ENCODE peak calls at places on chromosomes 7 and 10, in five cellular contexts. X is T follicular helper cell, G is NB4, Q is AG09309, S is mucosa of descending colon. C is an unnamed sample.
A peak's percentile ranks its signal among the peaks of the same experiment; 100 is the strongest.

GRCh38 chr10:90276894-90277447 is 575.6 kb downstream of the KIF20B start:
- DNase-seq in X (no peak), Q (no peak), G (no peak), S (no peak), C (no peak)

GRCh38 chr10:20004087-20004523 is 187.9 kb downstream of the PLXDC2 start:
- DNase-seq in S (no peak), X (no peak), G (peak; percentile 68), Q (no peak), C (peak; percentile 62)

GRCh38 chr7:2724453-2725177 is 36.6 kb downstream of the AMZ1 start:
- DNase-seq in X (no peak), Q (no peak), G (no peak), S (peak; percentile 43), C (peak; percentile 28)

GRCh38 chr7:149414745-149415390 is 46.0 kb downstream of the ZNF777 start:
- DNase-seq in G (no peak), S (peak; percentile 68), X (peak; percentile 26), Q (no peak), C (no peak)

GRCh38 chr10:98293550-98294269 is 25.7 kb upstream of the LOXL4 start:
- DNase-seq in S (no peak), X (no peak), G (no peak), Q (no peak), C (peak; percentile 38)

GRCh38 chr10:103576862-103577261 is 83.4 kb downstream of the NEURL1 start:
- DNase-seq in G (no peak), S (no peak), Q (no peak), X (no peak), C (no peak)

GRCh38 chr10:131350245-131350644 is 38.7 kb upstream of the TCERG1L start:
- DNase-seq in X (no peak), S (no peak), Q (no peak), G (no peak), C (no peak)

GRCh38 chr7:158279539-158280466 is 307.8 kb downstream of the PTPRN2 start:
- DNase-seq in G (no peak), S (no peak), X (no peak), Q (no peak), C (no peak)

GRCh38 chr7:96285579-96285978 is 36.3 kb downstream of the SLC25A13 start:
- DNase-seq in X (peak; percentile 23), S (no peak), G (peak; percentile 21), Q (no peak), C (no peak)

GRCh38 chr7:18320422-18320821 is 175.1 kb upstream of the HDAC9 start:
- DNase-seq in Q (no peak), S (no peak), X (no peak), G (no peak), C (no peak)

GRCh38 chr7:74452748-74453320 is 872 bp upstream of the GTF2IRD1 start:
- DNase-seq in G (no peak), S (peak; percentile 71), X (no peak), Q (no peak), C (no peak)

GRCh38 chr7:123748171-123748733 is 551 bp downstream of the WASL start:
- DNase-seq in Q (no peak), X (no peak), G (peak; percentile 71), S (peak; percentile 73), C (peak; percentile 65)

GRCh38 chr10:88118769-88119559 is 255.5 kb downstream of the PTEN start:
- DNase-seq in G (no peak), X (no peak), S (no peak), Q (no peak), C (no peak)

GRCh38 chr10:56370217-56371113 is 9.4 kb upstream of the ZWINT start:
- DNase-seq in S (no peak), G (peak; percentile 42), X (no peak), Q (no peak), C (no peak)

GRCh38 chr7:98877692-98878364 is 504 bp upstream of the TRRAP start:
- DNase-seq in X (no peak), G (no peak), Q (no peak), S (no peak), C (no peak)

GRCh38 chr10:30751678-30752331 is 122.3 kb upstream of the LYZL2 start:
- DNase-seq in S (peak; percentile 70), Q (no peak), X (peak; percentile 42), G (peak; percentile 79), C (peak; percentile 58)

GRCh38 chr10:79310911-79311573 is 36.2 kb upstream of the PPIF start:
- DNase-seq in G (no peak), Q (no peak), X (no peak), S (peak; percentile 62), C (peak; percentile 50)